ENCODE peak calls at places on chromosomes 3 and 15, in six cellular contexts. K, S, G, C, M and A are unnamed samples.

GRCh38 chr15:45118131-45118588 is 4.0 kb downstream of the DUOXA2 start:
- DNase-seq in K (peak), S (peak), G (peak), C (peak), M (peak), A (peak)

GRCh38 chr3:146817705-146818104 is 212.6 kb upstream of the PLSCR5 start:
- DNase-seq in K (no peak), S (no peak), G (no peak), C (no peak), M (no peak), A (no peak)

GRCh38 chr3:169825316-169825715 is 12.6 kb upstream of the LRRC34 start:
- DNase-seq in K (no peak), S (no peak), G (no peak), C (no peak), M (no peak), A (no peak)

GRCh38 chr3:119356646-119357045 is 62.5 kb downstream of the ARHGAP31 start:
- DNase-seq in K (no peak), S (no peak), G (no peak), C (no peak), M (no peak), A (no peak)

GRCh38 chr15:52518487-52518886 is 10.2 kb downstream of the MYO5A start:
- DNase-seq in K (no peak), S (no peak), G (no peak), C (no peak), M (no peak), A (no peak)

GRCh38 chr15:72199721-72200212 is 2.2 kb upstream of the GRAMD2A start:
- DNase-seq in K (peak), S (peak), G (peak), C (peak), M (peak), A (peak)

GRCh38 chr15:77533530-77533929 is 99.2 kb downstream of the LINGO1 start:
- DNase-seq in K (no peak), S (no peak), G (no peak), C (no peak), M (no peak), A (no peak)

GRCh38 chr15:44537728-44538240 is 837 bp downstream of the EIF3J start:
- DNase-seq in K (peak), S (no peak), G (peak), C (peak), M (no peak), A (peak)

GRCh38 chr3:25592510-25592968 is 72.2 kb downstream of the TOP2B start:
- DNase-seq in K (no peak), S (no peak), G (peak), C (peak), M (no peak), A (no peak)

GRCh38 chr15:67039349-67040075 is 25.9 kb upstream of the SMAD3 start:
- DNase-seq in K (no peak), S (peak), G (no peak), C (peak), M (no peak), A (no peak)

GRCh38 chr3:44966795-44967278 is 9.1 kb downstream of the ZDHHC3 start:
- DNase-seq in K (no peak), S (no peak), G (no peak), C (peak), M (no peak), A (peak)

GRCh38 chr3:12742330-12743107 is 16.5 kb downstream of the TMEM40 start:
- DNase-seq in K (no peak), S (no peak), G (no peak), C (no peak), M (no peak), A (no peak)

GRCh38 chr3:22098000-22098399 is 347.0 kb upstream of the ZNF385D start:
- DNase-seq in K (no peak), S (no peak), G (no peak), C (no peak), M (no peak), A (no peak)

GRCh38 chr15:43749690-43750345 is 3.6 kb downstream of the PDIA3 start:
- DNase-seq in K (no peak), S (no peak), G (no peak), C (no peak), M (peak), A (no peak)

DNA sequence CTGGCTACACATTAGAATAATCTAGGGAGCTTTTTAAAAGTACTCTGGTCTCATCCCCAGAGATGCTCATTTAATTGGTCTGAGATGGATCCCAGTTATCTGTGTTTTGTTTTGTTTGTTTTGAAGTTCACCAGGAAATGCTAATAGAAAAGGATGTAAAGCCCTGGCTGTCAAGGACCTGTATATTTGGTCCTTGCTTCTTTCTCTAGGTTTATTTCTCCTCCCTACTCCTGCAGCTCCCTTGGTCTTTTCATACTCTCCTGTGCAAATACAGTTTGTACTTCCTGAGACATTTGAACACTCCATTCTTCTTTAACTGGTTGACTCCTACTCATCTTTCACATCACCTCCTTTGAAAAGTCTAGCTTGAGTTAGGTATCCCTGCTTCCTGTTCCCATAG is 3.3 kb downstream of the PIK3CA start:
- DNase-seq in K (no peak), S (no peak), G (no peak), C (no peak), M (no peak), A (no peak)
- TF ChIP-seq GABPA in K (no peak), S (no peak), G (no peak), C (no peak), M (no peak), A (no peak)

GRCh38 chr3:115164374-115165221 is 17.5 kb upstream of the ZBTB20 start:
- DNase-seq in K (no peak), S (no peak), G (no peak), C (no peak), M (no peak), A (no peak)
- TF ChIP-seq GABPA in K (no peak), S (no peak), G (no peak), C (no peak), M (no peak), A (no peak)

DNA sequence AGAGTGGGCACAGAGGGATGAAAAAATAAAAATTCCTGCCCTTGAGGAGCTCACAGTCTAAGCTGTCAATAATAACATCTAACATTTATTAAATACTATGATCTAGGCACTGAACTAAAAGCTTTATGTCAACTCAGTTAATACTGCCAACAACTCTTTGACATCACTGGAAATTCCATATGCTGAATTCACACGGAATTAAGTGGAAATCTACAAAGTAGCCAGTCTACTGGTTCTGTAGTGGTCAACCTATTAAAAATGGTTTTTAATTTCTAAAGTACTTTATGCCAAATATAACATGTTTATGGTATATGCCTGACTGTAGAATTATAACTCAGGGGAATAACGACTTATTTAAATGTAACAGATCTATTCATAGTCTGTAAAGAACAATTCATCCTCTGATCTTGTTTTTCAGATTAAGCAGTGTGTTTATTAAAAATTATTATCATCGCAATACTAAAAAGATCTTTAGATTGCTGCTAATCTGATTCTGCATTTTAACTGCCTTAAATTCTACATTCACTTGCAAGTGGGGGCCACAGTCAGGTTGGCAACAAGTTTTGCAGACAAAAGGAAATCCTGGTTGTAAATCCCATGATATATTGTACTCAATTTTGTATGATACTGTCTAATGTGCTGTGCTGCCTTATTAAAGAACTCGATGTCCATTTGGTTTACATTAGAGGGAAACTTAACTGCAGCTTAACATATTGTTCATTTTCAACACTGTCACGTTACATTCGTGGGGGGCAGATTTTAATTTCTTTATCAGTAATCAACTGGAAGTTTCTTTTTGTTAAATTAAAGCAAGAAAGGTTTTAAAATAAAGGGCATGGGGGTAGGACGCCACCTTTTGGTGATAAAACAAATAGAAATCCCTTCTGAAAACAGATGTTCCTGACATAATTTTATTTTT is 2.6 kb upstream of the FOXP1 start:
- DNase-seq in K (peak), S (no peak), G (no peak), C (peak), M (no peak), A (no peak)
- TF ChIP-seq GABPA in K (no peak), S (no peak), G (no peak), C (no peak), M (no peak), A (no peak)

GRCh38 chr3:172698650-172699049 is 12.2 kb downstream of the NCEH1 start:
- DNase-seq in K (no peak), S (no peak), G (no peak), C (no peak), M (no peak), A (peak)
- TF ChIP-seq GABPA in K (no peak), S (no peak), G (no peak), C (no peak), M (no peak), A (no peak)

GRCh38 chr3:196969001-196969659 is 497 bp upstream of the PIGZ start:
- DNase-seq in K (peak), S (no peak), G (no peak), C (peak), M (no peak), A (peak)
- TF ChIP-seq GABPA in K (no peak), S (no peak), G (no peak), C (peak), M (no peak), A (peak)

GRCh38 chr15:48040166-48040817 is 80.5 kb upstream of the SLC24A5 start:
- DNase-seq in K (no peak), S (no peak), G (no peak), C (no peak), M (no peak), A (no peak)
- TF ChIP-seq GABPA in K (no peak), S (no peak), G (no peak), C (no peak), M (no peak), A (no peak)

GRCh38 chr3:32175607-32176197 is 62.8 kb upstream of the CMTM8 start:
- DNase-seq in K (peak), S (peak), G (peak), C (peak), M (no peak), A (peak)
- TF ChIP-seq GABPA in K (no peak), S (no peak), G (no peak), C (no peak), M (no peak), A (no peak)

GRCh38 chr3:64144241-64144900 is 80.9 kb downstream of the PRICKLE2 start:
- DNase-seq in K (no peak), S (no peak), G (no peak), C (no peak), M (no peak), A (no peak)

GRCh38 chr3:64140651-64141050 is 84.6 kb downstream of the PRICKLE2 start:
- DNase-seq in K (no peak), S (no peak), G (no peak), C (no peak), M (no peak), A (no peak)

GRCh38 chr3:64141476-64141875 is 83.8 kb downstream of the PRICKLE2 start:
- DNase-seq in K (no peak), S (no peak), G (no peak), C (no peak), M (no peak), A (no peak)

GRCh38 chr3:64145438-64145837 is 79.8 kb downstream of the PRICKLE2 start:
- DNase-seq in K (no peak), S (no peak), G (no peak), C (no peak), M (no peak), A (no peak)

GRCh38 chr3:64143399-64144130 is 81.7 kb downstream of the PRICKLE2 start:
- DNase-seq in K (no peak), S (no peak), G (no peak), C (no peak), M (no peak), A (no peak)
- TF ChIP-seq GABPA in K (no peak), S (no peak), G (no peak), C (no peak), M (no peak), A (no peak)

GRCh38 chr3:49373563-49373962 is 15.4 kb upstream of the GPX1 start:
- DNase-seq in K (no peak), S (no peak), G (no peak), C (no peak), M (no peak), A (no peak)

GRCh38 chr3:49377483-49377882 is 19.3 kb upstream of the GPX1 start:
- DNase-seq in K (no peak), S (no peak), G (no peak), C (no peak), M (peak), A (peak)

GRCh38 chr3:49383387-49383786 is 25.2 kb upstream of the GPX1 start:
- DNase-seq in K (no peak), S (no peak), G (no peak), C (no peak), M (no peak), A (no peak)

DNA sequence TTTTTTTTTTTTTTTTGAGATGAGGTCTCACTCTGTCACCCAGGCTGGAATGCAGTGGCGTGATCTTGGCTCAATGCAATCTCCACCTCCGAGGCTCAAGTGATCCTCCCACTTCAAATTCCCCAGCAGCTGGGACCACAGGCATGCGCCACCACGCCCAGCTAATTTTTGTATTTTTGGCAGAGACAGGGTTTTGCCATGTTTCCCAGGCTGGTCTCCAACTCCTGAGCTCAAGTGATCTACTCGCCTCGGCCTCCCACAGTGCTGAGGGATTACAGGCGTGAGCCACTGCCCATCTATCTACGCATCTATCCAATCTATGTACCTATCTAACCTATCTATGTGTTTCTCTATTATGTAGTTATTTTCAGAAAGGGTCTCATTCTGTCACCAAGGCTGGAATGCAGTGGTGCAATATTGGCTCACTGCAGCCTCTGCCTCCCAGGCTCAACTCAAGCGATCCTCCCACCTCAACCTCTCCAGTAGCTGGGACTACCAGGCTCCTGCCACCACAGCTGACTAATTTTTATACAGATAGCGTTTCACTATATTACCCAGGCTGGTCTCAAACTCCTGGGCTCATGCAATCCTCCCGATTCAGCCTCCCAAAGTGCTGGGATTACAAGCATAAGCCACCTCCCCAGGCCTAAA is 20.2 kb upstream of the GPX1 start:
- DNase-seq in K (no peak), S (no peak), G (peak), C (no peak), M (no peak), A (no peak)
- TF ChIP-seq GABPA in K (no peak), S (no peak), G (no peak), C (no peak), M (no peak), A (no peak)